ENCODE peak calls at places on chromosome 1, in seven cellular contexts. V, A, D, T, O, H and X are unnamed samples.

GRCh38 chr1:40799351-40799867 is 15.8 kb downstream of the KCNQ4 start:
- DNase-seq in V (no peak), A (no peak), D (peak; percentile 77), T (no peak), O (no peak), H (no peak), X (no peak)

GRCh38 chr1:74463301-74463988 is 49.0 kb downstream of the LRRC53 start:
- DNase-seq in V (no peak), A (no peak), D (peak; percentile 62), T (no peak), O (no peak), H (no peak), X (peak; percentile 37)

GRCh38 chr1:36352141-36352909 is 28.9 kb upstream of the EVA1B start:
- DNase-seq in V (no peak), A (no peak), D (peak; percentile 62), T (no peak), O (no peak), H (no peak), X (no peak)

GRCh38 chr1:20212685-20213331 is 26.5 kb upstream of the PLA2G2C start:
- DNase-seq in V (no peak), A (peak; percentile 45), D (peak; percentile 67), T (peak; percentile 30), O (peak; percentile 13), H (peak; percentile 11), X (peak; percentile 74)

GRCh38 chr1:151853411-151853930 is at the start of gene THEM5:
- DNase-seq in V (no peak), A (no peak), D (no peak), T (no peak), O (no peak), H (no peak), X (no peak)

GRCh38 chr1:29136463-29136915 is 12.8 kb upstream of the TMEM200B start:
- DNase-seq in V (no peak), A (no peak), D (peak; percentile 72), T (no peak), O (no peak), H (no peak), X (no peak)

GRCh38 chr1:29502901-29503300 is 266.6 kb downstream of the PTPRU start:
- DNase-seq in V (no peak), A (no peak), D (no peak), T (no peak), O (no peak), H (no peak), X (no peak)

GRCh38 chr1:100265562-100265930 is 470 bp upstream of the RTCA start:
- DNase-seq in V (no peak), A (no peak), D (peak; percentile 59), T (no peak), O (no peak), H (no peak), X (no peak)